ENCODE peak calls at places on chromosome 13, in five cellular contexts. One of them, this sample, is unnamed.

GRCh38 chr13:80973721-80974120 is 632.8 kb upstream of the SPRY2 start:
- DNase-seq in cardiac muscle cell: no peak
- DNase-seq in CD4-positive, alpha-beta T cell: no peak
- DNase-seq in lung: no peak
- DNase-seq in nephron progenitor cell: no peak
- DNase-seq in this sample: no peak

GRCh38 chr13:51900471-51900870 is 38.7 kb downstream of the CCDC70 start:
- DNase-seq in CD4-positive, alpha-beta T cell: no peak
- DNase-seq in lung: no peak
- DNase-seq in cardiac muscle cell: no peak
- DNase-seq in nephron progenitor cell: no peak
- DNase-seq in this sample: no peak

GRCh38 chr13:49776871-49777270 is 15.6 kb downstream of the KPNA3 start:
- DNase-seq in nephron progenitor cell: no peak
- DNase-seq in CD4-positive, alpha-beta T cell: no peak
- DNase-seq in cardiac muscle cell: no peak
- DNase-seq in lung: no peak
- DNase-seq in this sample: no peak

GRCh38 chr13:70905035-70905434 is 796.8 kb upstream of the KLHL1 start:
- DNase-seq in nephron progenitor cell: no peak
- DNase-seq in CD4-positive, alpha-beta T cell: no peak
- DNase-seq in lung: no peak
- DNase-seq in cardiac muscle cell: no peak
- DNase-seq in this sample: no peak

GRCh38 chr13:92433386-92433785 is 793.2 kb upstream of the GPC6 start:
- DNase-seq in CD4-positive, alpha-beta T cell: no peak
- DNase-seq in nephron progenitor cell: no peak
- DNase-seq in lung: no peak
- DNase-seq in cardiac muscle cell: no peak
- DNase-seq in this sample: no peak

GRCh38 chr13:98207411-98207810 is 30.3 kb upstream of the RNF113B start:
- DNase-seq in lung: no peak
- DNase-seq in CD4-positive, alpha-beta T cell: no peak
- DNase-seq in nephron progenitor cell: no peak
- DNase-seq in cardiac muscle cell: peak
- DNase-seq in this sample: no peak

GRCh38 chr13:111046590-111047141 is 68.4 kb upstream of the ARHGEF7 start:
- DNase-seq in CD4-positive, alpha-beta T cell: no peak
- DNase-seq in cardiac muscle cell: no peak
- DNase-seq in lung: peak
- DNase-seq in nephron progenitor cell: no peak
- DNase-seq in this sample: no peak

GRCh38 chr13:27965740-27966640 is 3.1 kb downstream of the CDX2 start:
- DNase-seq in nephron progenitor cell: peak
- DNase-seq in cardiac muscle cell: no peak
- DNase-seq in lung: no peak
- DNase-seq in CD4-positive, alpha-beta T cell: no peak
- DNase-seq in this sample: peak

GRCh38 chr13:41005709-41006108 is 13.4 kb downstream of the ELF1 start:
- DNase-seq in cardiac muscle cell: no peak
- DNase-seq in CD4-positive, alpha-beta T cell: no peak
- DNase-seq in nephron progenitor cell: no peak
- DNase-seq in lung: no peak
- DNase-seq in this sample: no peak

GRCh38 chr13:106260352-106260751 is 275.1 kb downstream of the EFNB2 start:
- DNase-seq in cardiac muscle cell: no peak
- DNase-seq in nephron progenitor cell: no peak
- DNase-seq in CD4-positive, alpha-beta T cell: no peak
- DNase-seq in lung: no peak
- DNase-seq in this sample: no peak

GRCh38 chr13:18946738-18947137 is 234.9 kb downstream of the TUBA3C start:
- DNase-seq in CD4-positive, alpha-beta T cell: no peak
- DNase-seq in nephron progenitor cell: no peak
- DNase-seq in cardiac muscle cell: no peak
- DNase-seq in lung: no peak
- DNase-seq in this sample: no peak

GRCh38 chr13:100388923-100389322 is 199.7 kb downstream of the GGACT start:
- DNase-seq in cardiac muscle cell: no peak
- DNase-seq in nephron progenitor cell: no peak
- DNase-seq in CD4-positive, alpha-beta T cell: no peak
- DNase-seq in lung: no peak
- DNase-seq in this sample: no peak

GRCh38 chr13:31885994-31886393 is 145.6 kb upstream of the FRY start:
- DNase-seq in lung: no peak
- DNase-seq in CD4-positive, alpha-beta T cell: no peak
- DNase-seq in cardiac muscle cell: peak
- DNase-seq in nephron progenitor cell: no peak
- DNase-seq in this sample: peak

GRCh38 chr13:104357174-104357573 is 1291.0 kb upstream of the SLC10A2 start:
- DNase-seq in nephron progenitor cell: no peak
- DNase-seq in lung: no peak
- DNase-seq in cardiac muscle cell: no peak
- DNase-seq in CD4-positive, alpha-beta T cell: no peak
- DNase-seq in this sample: peak

GRCh38 chr13:34942732-34943674 is 933 bp downstream of the NBEA start:
- DNase-seq in CD4-positive, alpha-beta T cell: no peak
- DNase-seq in nephron progenitor cell: peak
- DNase-seq in cardiac muscle cell: peak
- DNase-seq in lung: no peak
- DNase-seq in this sample: peak

GRCh38 chr13:26531751-26532150 is 25.7 kb upstream of the WASF3 start:
- DNase-seq in lung: no peak
- DNase-seq in cardiac muscle cell: no peak
- DNase-seq in CD4-positive, alpha-beta T cell: no peak
- DNase-seq in nephron progenitor cell: no peak
- DNase-seq in this sample: no peak

GRCh38 chr13:36706755-36707154 is 32.9 kb downstream of the SERTM1 start:
- DNase-seq in nephron progenitor cell: no peak
- DNase-seq in lung: no peak
- DNase-seq in cardiac muscle cell: no peak
- DNase-seq in CD4-positive, alpha-beta T cell: no peak
- DNase-seq in this sample: no peak

This sample was measured in mesendoderm.